ENCODE peak calls at places on chromosomes 11 and 22, in five cellular contexts. One of them, this sample, is unnamed.

GRCh38 chr22:37187891-37188761 is at the start of gene C1QTNF6:
- DNase-seq in CD8-positive, alpha-beta T cell: no peak
- DNase-seq in heart left ventricle: peak; percentile 57
- DNase-seq in OCI-LY7: no peak
- DNase-seq in HCT116: no peak
- DNase-seq in this sample: no peak

GRCh38 chr11:26901162-26901561 is 92.8 kb upstream of the FIBIN start:
- DNase-seq in CD8-positive, alpha-beta T cell: no peak
- DNase-seq in heart left ventricle: no peak
- DNase-seq in OCI-LY7: no peak
- DNase-seq in HCT116: no peak
- DNase-seq in this sample: no peak

GRCh38 chr22:43777204-43777671 is 34.9 kb downstream of the EFCAB6 start:
- DNase-seq in CD8-positive, alpha-beta T cell: no peak
- DNase-seq in heart left ventricle: no peak
- DNase-seq in OCI-LY7: no peak
- DNase-seq in HCT116: no peak
- DNase-seq in this sample: peak; percentile 33

GRCh38 chr11:69351460-69351859 is 57.5 kb downstream of the MYEOV start:
- DNase-seq in CD8-positive, alpha-beta T cell: no peak
- DNase-seq in heart left ventricle: no peak
- DNase-seq in OCI-LY7: no peak
- DNase-seq in HCT116: no peak
- DNase-seq in this sample: peak; percentile 13

GRCh38 chr11:24496371-24496727 is 504 bp upstream of the LUZP2 start:
- DNase-seq in CD8-positive, alpha-beta T cell: no peak
- DNase-seq in heart left ventricle: no peak
- DNase-seq in OCI-LY7: no peak
- DNase-seq in HCT116: no peak
- DNase-seq in this sample: no peak

GRCh38 chr22:18126606-18127005 is 16.0 kb downstream of the TUBA8 start:
- DNase-seq in CD8-positive, alpha-beta T cell: no peak
- DNase-seq in heart left ventricle: no peak
- DNase-seq in OCI-LY7: no peak
- DNase-seq in HCT116: no peak
- DNase-seq in this sample: no peak

GRCh38 chr11:92941676-92942571 is 27.5 kb upstream of the MTNR1B start:
- DNase-seq in CD8-positive, alpha-beta T cell: no peak
- DNase-seq in heart left ventricle: no peak
- DNase-seq in OCI-LY7: peak; percentile 33
- DNase-seq in HCT116: peak; percentile 18
- DNase-seq in this sample: peak; percentile 11

GRCh38 chr22:39177791-39178190 is 25.3 kb upstream of the CBX7 start:
- DNase-seq in CD8-positive, alpha-beta T cell: no peak
- DNase-seq in heart left ventricle: peak; percentile 83
- DNase-seq in OCI-LY7: no peak
- DNase-seq in HCT116: no peak
- DNase-seq in this sample: no peak

GRCh38 chr11:56706486-56706885 is 7.6 kb downstream of the OR9G1 start:
- DNase-seq in CD8-positive, alpha-beta T cell: no peak
- DNase-seq in heart left ventricle: no peak
- DNase-seq in OCI-LY7: no peak
- DNase-seq in HCT116: no peak
- DNase-seq in this sample: no peak

GRCh38 chr11:130451261-130452019 is 3.0 kb downstream of the ADAMTS15 start:
- DNase-seq in CD8-positive, alpha-beta T cell: no peak
- DNase-seq in heart left ventricle: peak; percentile 84
- DNase-seq in OCI-LY7: no peak
- DNase-seq in HCT116: no peak
- DNase-seq in this sample: peak; percentile 32

GRCh38 chr11:130454495-130455262 is 6.2 kb downstream of the ADAMTS15 start:
- DNase-seq in CD8-positive, alpha-beta T cell: no peak
- DNase-seq in heart left ventricle: no peak
- DNase-seq in OCI-LY7: no peak
- DNase-seq in HCT116: no peak
- DNase-seq in this sample: peak; percentile 35

GRCh38 chr11:130449996-130450419 is 1.6 kb downstream of the ADAMTS15 start:
- DNase-seq in CD8-positive, alpha-beta T cell: no peak
- DNase-seq in heart left ventricle: peak; percentile 94
- DNase-seq in OCI-LY7: no peak
- DNase-seq in HCT116: no peak
- DNase-seq in this sample: peak; percentile 74

GRCh38 chr11:130452941-130453340 is 4.5 kb downstream of the ADAMTS15 start:
- DNase-seq in CD8-positive, alpha-beta T cell: no peak
- DNase-seq in heart left ventricle: peak; percentile 71
- DNase-seq in OCI-LY7: no peak
- DNase-seq in HCT116: no peak
- DNase-seq in this sample: no peak

DNA sequence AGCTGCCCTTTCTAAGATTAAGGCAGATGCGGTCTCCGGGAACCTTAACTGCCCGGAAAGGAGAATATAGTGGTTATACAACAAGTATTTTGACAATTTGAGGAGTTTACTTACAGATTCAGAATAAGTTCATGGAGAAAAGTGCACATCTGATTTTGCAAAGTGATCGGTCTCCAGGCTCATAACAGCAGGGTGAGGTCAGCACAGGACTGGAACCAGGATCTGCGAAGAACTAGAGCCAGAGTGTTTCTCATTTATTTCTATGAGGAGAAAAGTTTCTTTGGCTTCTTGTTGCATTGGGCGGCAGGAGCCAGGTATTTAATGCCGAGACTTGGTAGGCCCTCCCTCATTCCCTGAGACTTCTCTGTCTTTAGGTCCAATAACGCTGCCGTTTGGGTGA is 3.7 kb downstream of the ADAMTS15 start:
- DNase-seq in CD8-positive, alpha-beta T cell: no peak
- DNase-seq in heart left ventricle: no peak
- DNase-seq in OCI-LY7: no peak
- DNase-seq in HCT116: no peak
- DNase-seq in this sample: no peak
- H3K4me3 ChIP-seq in CD8-positive, alpha-beta T cell: no peak overlapping the region
- H3K4me3 ChIP-seq in heart left ventricle: no peak overlapping the region
- H3K4me3 ChIP-seq in OCI-LY7: no peak overlapping the region
- H3K4me3 ChIP-seq in HCT116: no peak overlapping the region
- H3K4me3 ChIP-seq in this sample: no peak overlapping the region

GRCh38 chr11:126153006-126153405 is 58.4 kb downstream of the RPUSD4 start:
- DNase-seq in CD8-positive, alpha-beta T cell: no peak
- DNase-seq in heart left ventricle: no peak
- DNase-seq in OCI-LY7: no peak
- DNase-seq in HCT116: no peak
- DNase-seq in this sample: no peak
- TF ChIP-seq CTCF in CD8-positive, alpha-beta T cell: no peak
- TF ChIP-seq CTCF in heart left ventricle: no peak
- TF ChIP-seq CTCF in OCI-LY7: no peak
- TF ChIP-seq CTCF in HCT116: no peak
- TF ChIP-seq CTCF in this sample: no peak

GRCh38 chr11:45804806-45805304 is at the start of gene SLC35C1:
- DNase-seq in CD8-positive, alpha-beta T cell: peak; percentile 94
- DNase-seq in heart left ventricle: peak; percentile 98
- DNase-seq in OCI-LY7: peak; percentile 97
- DNase-seq in HCT116: peak; percentile 86
- DNase-seq in this sample: peak; percentile 91

GRCh38 chr11:45802531-45803317 is 2.2 kb upstream of the SLC35C1 start:
- DNase-seq in CD8-positive, alpha-beta T cell: no peak
- DNase-seq in heart left ventricle: no peak
- DNase-seq in OCI-LY7: no peak
- DNase-seq in HCT116: no peak
- DNase-seq in this sample: no peak

GRCh38 chr11:45805305-45806071 is 539 bp downstream of the SLC35C1 start:
- DNase-seq in CD8-positive, alpha-beta T cell: no peak
- DNase-seq in heart left ventricle: peak; percentile 71
- DNase-seq in OCI-LY7: no peak
- DNase-seq in HCT116: no peak
- DNase-seq in this sample: peak; percentile 66

GRCh38 chr11:45806072-45806933 is 1.4 kb downstream of the SLC35C1 start:
- DNase-seq in CD8-positive, alpha-beta T cell: no peak
- DNase-seq in heart left ventricle: peak; percentile 36
- DNase-seq in OCI-LY7: no peak
- DNase-seq in HCT116: no peak
- DNase-seq in this sample: no peak

GRCh38 chr11:45803981-45804805 is 756 bp upstream of the SLC35C1 start:
- DNase-seq in CD8-positive, alpha-beta T cell: peak; percentile 47
- DNase-seq in heart left ventricle: peak; percentile 89
- DNase-seq in OCI-LY7: peak; percentile 54
- DNase-seq in HCT116: no peak
- DNase-seq in this sample: peak; percentile 20
- H3K27ac ChIP-seq in CD8-positive, alpha-beta T cell: peak overlapping the region; percentile 76
- H3K27ac ChIP-seq in heart left ventricle: peak overlapping the region; percentile 92
- H3K27ac ChIP-seq in OCI-LY7: no peak overlapping the region
- H3K27ac ChIP-seq in HCT116: peak overlapping the region; percentile 87
- H3K27ac ChIP-seq in this sample: no peak overlapping the region

GRCh38 chr11:3124821-3125220 is 40.3 kb downstream of the OSBPL5 start:
- DNase-seq in CD8-positive, alpha-beta T cell: no peak
- DNase-seq in heart left ventricle: peak; percentile 23
- DNase-seq in OCI-LY7: no peak
- DNase-seq in HCT116: no peak
- DNase-seq in this sample: no peak
- H3K4me3 ChIP-seq in CD8-positive, alpha-beta T cell: no peak overlapping the region
- H3K4me3 ChIP-seq in heart left ventricle: no peak overlapping the region
- H3K4me3 ChIP-seq in OCI-LY7: no peak overlapping the region
- H3K4me3 ChIP-seq in HCT116: no peak overlapping the region
- H3K4me3 ChIP-seq in this sample: no peak overlapping the region

GRCh38 chr11:1177771-1178090 is 20.0 kb downstream of the MUC5AC start:
- DNase-seq in CD8-positive, alpha-beta T cell: no peak
- DNase-seq in heart left ventricle: no peak
- DNase-seq in OCI-LY7: no peak
- DNase-seq in HCT116: no peak
- DNase-seq in this sample: no peak

GRCh38 chr11:1174441-1175370 is 17.0 kb downstream of the MUC5AC start:
- DNase-seq in CD8-positive, alpha-beta T cell: no peak
- DNase-seq in heart left ventricle: peak; percentile 9
- DNase-seq in OCI-LY7: no peak
- DNase-seq in HCT116: no peak
- DNase-seq in this sample: no peak

GRCh38 chr11:1177020-1177770 is 19.4 kb downstream of the MUC5AC start:
- DNase-seq in CD8-positive, alpha-beta T cell: no peak
- DNase-seq in heart left ventricle: peak; percentile 6
- DNase-seq in OCI-LY7: no peak
- DNase-seq in HCT116: no peak
- DNase-seq in this sample: no peak

GRCh38 chr11:1176224-1177019 is 18.7 kb downstream of the MUC5AC start:
- DNase-seq in CD8-positive, alpha-beta T cell: no peak
- DNase-seq in heart left ventricle: peak; percentile 20
- DNase-seq in OCI-LY7: no peak
- DNase-seq in HCT116: no peak
- DNase-seq in this sample: no peak

GRCh38 chr11:1175461-1176223 is 17.9 kb downstream of the MUC5AC start:
- DNase-seq in CD8-positive, alpha-beta T cell: no peak
- DNase-seq in heart left ventricle: peak; percentile 6
- DNase-seq in OCI-LY7: no peak
- DNase-seq in HCT116: no peak
- DNase-seq in this sample: no peak
- TF ChIP-seq CTCF in CD8-positive, alpha-beta T cell: no peak
- TF ChIP-seq CTCF in heart left ventricle: no peak
- TF ChIP-seq CTCF in OCI-LY7: no peak
- TF ChIP-seq CTCF in HCT116: no peak
- TF ChIP-seq CTCF in this sample: no peak

DNA sequence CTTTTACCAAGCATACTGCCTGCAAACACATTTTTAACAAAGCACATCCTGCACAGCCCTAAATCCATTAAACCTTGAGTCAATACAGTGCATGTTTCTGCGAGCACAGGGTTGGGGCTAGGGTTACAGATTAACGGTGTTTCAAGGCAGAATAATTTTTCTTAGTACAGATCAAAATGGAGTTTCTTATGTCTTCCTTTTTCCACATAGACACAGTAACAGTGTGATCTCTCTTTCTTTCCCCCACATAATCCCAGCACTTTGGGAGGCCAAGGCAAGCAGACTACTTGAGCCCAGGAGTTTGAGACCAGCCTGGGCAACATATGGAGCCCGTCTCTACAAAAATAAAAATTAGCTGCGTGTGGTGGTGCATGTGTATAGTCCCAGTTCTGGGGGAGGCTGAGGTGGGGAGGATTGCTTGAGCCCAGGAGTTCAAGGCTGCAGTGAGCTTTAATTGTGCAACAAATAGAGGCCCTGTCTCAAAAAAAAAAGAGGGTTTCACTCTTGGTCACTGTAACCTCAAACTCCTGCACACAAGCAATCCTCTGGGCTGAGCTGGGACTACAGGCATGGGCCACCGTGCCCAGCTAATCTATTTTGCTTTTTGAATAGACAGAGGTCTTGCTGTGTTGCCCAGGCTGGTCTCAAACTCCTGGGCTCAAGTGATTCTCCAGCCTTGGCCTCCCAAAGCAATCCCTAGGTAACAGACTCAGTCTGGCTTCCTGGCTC is 19.7 kb upstream of the SLC3A2 start:
- DNase-seq in CD8-positive, alpha-beta T cell: no peak
- DNase-seq in heart left ventricle: no peak
- DNase-seq in OCI-LY7: no peak
- DNase-seq in HCT116: no peak
- DNase-seq in this sample: no peak
- H3K27ac ChIP-seq in CD8-positive, alpha-beta T cell: no peak overlapping the region
- H3K27ac ChIP-seq in heart left ventricle: no peak overlapping the region
- H3K27ac ChIP-seq in OCI-LY7: peak overlapping the region; percentile 66
- H3K27ac ChIP-seq in HCT116: peak overlapping the region; percentile 44
- H3K27ac ChIP-seq in this sample: no peak overlapping the region

GRCh38 chr11:118910309-118911112 is 15.2 kb downstream of the BCL9L start:
- DNase-seq in CD8-positive, alpha-beta T cell: peak; percentile 33
- DNase-seq in heart left ventricle: peak; percentile 86
- DNase-seq in OCI-LY7: no peak
- DNase-seq in HCT116: no peak
- DNase-seq in this sample: peak; percentile 83
- H3K4me3 ChIP-seq in CD8-positive, alpha-beta T cell: peak overlapping the region; percentile 44
- H3K4me3 ChIP-seq in heart left ventricle: peak overlapping the region; percentile 50
- H3K4me3 ChIP-seq in OCI-LY7: no peak overlapping the region
- H3K4me3 ChIP-seq in HCT116: peak overlapping the region; percentile 40
- H3K4me3 ChIP-seq in this sample: peak overlapping the region; percentile 43